ENCODE peak calls at places on chromosomes 16 and 17, in nine cellular contexts. R is NCI-H2227 treated with DMSO at 0.1 percent for 48 hours; I is A172; T is GM10248; C is CD8-positive, alpha-beta memory T cell; U is right cardiac atrium; E is activated T-cell treated with anti-CD3 and anti-CD28 coated beads for 1 hour; W is HTR-8/SVneo; D is EH. K is an unnamed sample.

GRCh38 chr16:10846213-10846998 is 27.8 kb upstream of the TVP23A start:
- DNase-seq in W (no peak), C (no peak), U (no peak), D (no peak), I (no peak), R (no peak), E (no peak), T (no peak), K (no peak)

GRCh38 chr17:35084987-35085386 is 21.5 kb upstream of the RFFL start:
- DNase-seq in R (no peak), C (no peak), T (no peak), I (peak), U (no peak), E (no peak), W (peak), D (peak), K (peak)

GRCh38 chr17:11511696-11512095 is 86.6 kb upstream of the DNAH9 start:
- DNase-seq in I (no peak), R (no peak), C (no peak), W (no peak), U (no peak), E (no peak), D (no peak), T (no peak), K (no peak)

GRCh38 chr16:73369841-73370240 is 321.9 kb upstream of the ZFHX3 start:
- DNase-seq in I (no peak), R (no peak), W (no peak), E (no peak), T (no peak), C (no peak), U (no peak), D (no peak), K (no peak)

GRCh38 chr17:59365383-59365981 is 34.0 kb downstream of the YPEL2 start:
- DNase-seq in C (no peak), E (no peak), R (no peak), T (peak), U (no peak), I (no peak), D (no peak), W (no peak), K (no peak)

GRCh38 chr17:57604771-57605733 is 140.0 kb downstream of the CCDC182 start:
- DNase-seq in T (peak), R (peak), C (peak), W (no peak), I (no peak), D (peak), U (peak), E (no peak), K (no peak)

GRCh38 chr17:49201481-49201927 is 8.9 kb downstream of the GNGT2 start:
- DNase-seq in W (no peak), I (no peak), T (no peak), C (no peak), U (no peak), E (no peak), D (peak), R (no peak), K (peak)

GRCh38 chr16:56617212-56618085 is 8.1 kb upstream of the MT1E start:
- DNase-seq in W (no peak), U (peak), C (no peak), D (peak), T (no peak), E (peak), I (no peak), R (no peak), K (no peak)

GRCh38 chr16:89862732-89863131 is 10.7 kb upstream of the TCF25 start:
- DNase-seq in U (no peak), E (no peak), W (no peak), I (no peak), D (no peak), C (no peak), R (no peak), T (no peak), K (no peak)

GRCh38 chr16:52953215-52953614 is 99.5 kb downstream of the CHD9NB start:
- DNase-seq in E (no peak), W (no peak), R (no peak), C (no peak), U (no peak), T (no peak), D (no peak), I (no peak), K (no peak)

K was measured in RCC 7860.